ENCODE peak calls at places on chromosome 11, in five cellular contexts. One of them, this sample, is unnamed.

GRCh38 chr11:44304091-44305084 is 5.6 kb downstream of the ALX4 start:
- DNase-seq in B cell: peak
- DNase-seq in Peyer's patch: no peak
- DNase-seq in astrocyte of the cerebellum: no peak
- DNase-seq in sigmoid colon: no peak
- DNase-seq in this sample: no peak

GRCh38 chr11:1112351-1113191 is 37.9 kb downstream of the MUC2 start:
- DNase-seq in astrocyte of the cerebellum: no peak
- DNase-seq in B cell: no peak
- DNase-seq in Peyer's patch: no peak
- DNase-seq in sigmoid colon: peak
- DNase-seq in this sample: no peak

GRCh38 chr11:134027671-134028070 is 41.2 kb upstream of the JAM3 start:
- DNase-seq in B cell: no peak
- DNase-seq in Peyer's patch: no peak
- DNase-seq in sigmoid colon: no peak
- DNase-seq in astrocyte of the cerebellum: no peak
- DNase-seq in this sample: no peak

GRCh38 chr11:36948445-36949171 is 350.6 kb upstream of the RAG2 start:
- DNase-seq in B cell: no peak
- DNase-seq in Peyer's patch: no peak
- DNase-seq in astrocyte of the cerebellum: no peak
- DNase-seq in sigmoid colon: no peak
- DNase-seq in this sample: no peak

GRCh38 chr11:103086461-103086860 is 5.5 kb downstream of the DCUN1D5 start:
- DNase-seq in sigmoid colon: no peak
- DNase-seq in astrocyte of the cerebellum: no peak
- DNase-seq in B cell: no peak
- DNase-seq in Peyer's patch: no peak
- DNase-seq in this sample: no peak

GRCh38 chr11:59611570-59612565 is 3.7 kb downstream of the OSBP start:
- DNase-seq in sigmoid colon: no peak
- DNase-seq in Peyer's patch: no peak
- DNase-seq in astrocyte of the cerebellum: no peak
- DNase-seq in B cell: no peak
- DNase-seq in this sample: no peak

GRCh38 chr11:47550288-47551052 is 2.5 kb downstream of the CELF1 start:
- DNase-seq in B cell: peak
- DNase-seq in Peyer's patch: no peak
- DNase-seq in astrocyte of the cerebellum: no peak
- DNase-seq in sigmoid colon: no peak
- DNase-seq in this sample: no peak

GRCh38 chr11:103325686-103326069 is 216.5 kb downstream of the DYNC2H1 start:
- DNase-seq in B cell: no peak
- DNase-seq in sigmoid colon: no peak
- DNase-seq in astrocyte of the cerebellum: no peak
- DNase-seq in Peyer's patch: no peak
- DNase-seq in this sample: no peak

GRCh38 chr11:134014502-134014901 is 54.4 kb upstream of the JAM3 start:
- DNase-seq in sigmoid colon: no peak
- DNase-seq in astrocyte of the cerebellum: no peak
- DNase-seq in Peyer's patch: no peak
- DNase-seq in B cell: no peak
- DNase-seq in this sample: no peak

GRCh38 chr11:57223601-57224000 is 13.4 kb downstream of the APLNR start:
- DNase-seq in B cell: no peak
- DNase-seq in astrocyte of the cerebellum: no peak
- DNase-seq in Peyer's patch: no peak
- DNase-seq in sigmoid colon: no peak
- DNase-seq in this sample: no peak

GRCh38 chr11:72814139-72814830 is at the start of gene ATG16L2:
- DNase-seq in astrocyte of the cerebellum: no peak
- DNase-seq in B cell: peak
- DNase-seq in sigmoid colon: peak
- DNase-seq in Peyer's patch: peak
- DNase-seq in this sample: peak

GRCh38 chr11:70610561-70610960 is 212.2 kb downstream of the CTTN start:
- DNase-seq in astrocyte of the cerebellum: peak
- DNase-seq in B cell: no peak
- DNase-seq in Peyer's patch: no peak
- DNase-seq in sigmoid colon: no peak
- DNase-seq in this sample: no peak

GRCh38 chr11:78460468-78460867 is 42.8 kb upstream of the GAB2 start:
- DNase-seq in sigmoid colon: no peak
- DNase-seq in B cell: no peak
- DNase-seq in Peyer's patch: no peak
- DNase-seq in astrocyte of the cerebellum: no peak
- DNase-seq in this sample: peak

DNA sequence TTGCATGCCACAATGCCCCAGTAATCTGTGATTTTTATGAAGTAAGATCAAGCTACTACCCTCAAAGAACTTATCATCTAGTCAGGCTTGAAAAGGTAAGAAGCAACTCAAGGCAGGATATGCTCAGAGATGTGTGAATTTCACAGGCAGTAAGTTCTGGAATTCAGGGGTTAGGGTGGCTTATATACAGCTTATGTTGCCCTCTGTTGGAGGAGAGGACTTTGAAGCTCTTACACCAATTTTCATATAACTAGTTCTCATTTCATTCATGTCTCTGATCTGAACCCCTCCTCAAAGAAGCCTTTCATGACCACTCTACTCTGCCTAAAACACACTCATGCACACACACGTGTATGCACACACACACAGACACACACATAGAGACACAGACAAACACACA is 220.5 kb upstream of the ZBED5 start:
- DNase-seq in B cell: no peak
- DNase-seq in Peyer's patch: no peak
- DNase-seq in sigmoid colon: no peak
- DNase-seq in astrocyte of the cerebellum: no peak
- DNase-seq in this sample: no peak
- TF ChIP-seq CTCF in B cell: no peak
- TF ChIP-seq CTCF in Peyer's patch: no peak
- TF ChIP-seq CTCF in sigmoid colon: peak
- TF ChIP-seq CTCF in astrocyte of the cerebellum: no peak
- TF ChIP-seq CTCF in this sample: no peak

GRCh38 chr11:63572026-63572688 is 9.0 kb upstream of the PLAAT2 start:
- DNase-seq in Peyer's patch: no peak
- DNase-seq in B cell: peak
- DNase-seq in astrocyte of the cerebellum: no peak
- DNase-seq in sigmoid colon: no peak
- DNase-seq in this sample: no peak
- TF ChIP-seq CTCF in Peyer's patch: no peak
- TF ChIP-seq CTCF in B cell: peak
- TF ChIP-seq CTCF in astrocyte of the cerebellum: no peak
- TF ChIP-seq CTCF in sigmoid colon: no peak
- TF ChIP-seq CTCF in this sample: no peak

DNA sequence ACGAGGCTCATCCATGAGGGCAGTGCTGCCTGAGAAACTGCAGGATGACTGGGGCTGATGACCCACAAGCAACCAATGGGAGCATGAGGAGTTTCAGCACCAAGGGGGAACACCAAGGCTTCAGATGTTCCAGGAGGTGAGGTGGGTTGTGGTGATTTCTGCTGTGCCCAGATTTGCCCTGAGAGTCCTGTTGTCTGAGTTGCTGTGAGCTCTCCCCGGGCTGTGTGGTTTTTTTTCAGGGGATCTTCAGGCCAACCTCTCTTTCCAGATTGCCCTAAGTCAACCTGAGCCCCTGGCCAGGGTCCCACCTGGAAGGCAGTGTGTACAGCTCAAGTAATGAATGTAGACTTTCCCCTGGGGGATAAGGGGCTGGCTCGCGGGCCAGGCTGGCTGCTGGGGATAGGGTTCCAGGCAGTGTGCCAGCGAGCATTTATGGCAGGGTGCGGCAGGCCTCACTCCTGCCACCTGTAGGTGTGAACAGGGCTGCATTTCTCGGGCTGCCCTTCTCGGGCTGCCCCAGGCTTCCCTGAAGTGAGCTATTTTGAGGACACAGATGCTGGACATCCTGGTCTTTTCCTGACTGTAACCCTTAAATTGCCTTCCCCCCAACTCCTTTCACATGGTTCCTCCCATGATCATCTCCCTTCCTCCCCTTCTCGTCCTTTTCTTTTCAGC is 9.8 kb downstream of the SLC22A6 start:
- DNase-seq in sigmoid colon: peak
- DNase-seq in Peyer's patch: no peak
- DNase-seq in astrocyte of the cerebellum: no peak
- DNase-seq in B cell: no peak
- DNase-seq in this sample: no peak
- TF ChIP-seq CTCF in sigmoid colon: no peak
- TF ChIP-seq CTCF in Peyer's patch: peak
- TF ChIP-seq CTCF in astrocyte of the cerebellum: peak
- TF ChIP-seq CTCF in B cell: peak
- TF ChIP-seq CTCF in this sample: peak

GRCh38 chr11:118687906-118688305 is 8.5 kb upstream of the TREH start:
- DNase-seq in Peyer's patch: no peak
- DNase-seq in astrocyte of the cerebellum: no peak
- DNase-seq in B cell: no peak
- DNase-seq in sigmoid colon: no peak
- DNase-seq in this sample: no peak
- TF ChIP-seq CTCF in Peyer's patch: no peak
- TF ChIP-seq CTCF in astrocyte of the cerebellum: no peak
- TF ChIP-seq CTCF in B cell: no peak
- TF ChIP-seq CTCF in sigmoid colon: no peak
- TF ChIP-seq CTCF in this sample: no peak